ENCODE peak calls at places on chromosomes 16 and 17, in nine cellular contexts. B, Y, S, T, W, C, N, Z and I are unnamed samples.
A peak's percentile ranks its signal among the peaks of the same experiment; 100 is the strongest.

GRCh38 chr17:67810464-67810863 is 14.8 kb upstream of the BPTF start:
- DNase-seq in Z (no peak), Y (no peak), S (no peak), N (no peak), T (no peak), W (no peak), B (no peak), C (no peak), I (no peak)

GRCh38 chr17:2337811-2338657 is 733 bp downstream of the SGSM2 start:
- DNase-seq in S (peak; percentile 68), C (no peak), T (peak; percentile 58), B (peak; percentile 85), N (no peak), W (peak; percentile 40), Z (peak; percentile 63), Y (peak; percentile 71), I (peak; percentile 68)

GRCh38 chr17:69949931-69950330 is 125.1 kb upstream of the KCNJ16 start:
- DNase-seq in B (no peak), Y (no peak), Z (no peak), T (no peak), N (no peak), S (no peak), C (no peak), W (no peak), I (no peak)

GRCh38 chr16:50879873-50880695 is 138.2 kb downstream of the CYLD start:
- DNase-seq in S (no peak), N (no peak), Z (no peak), W (no peak), B (no peak), C (no peak), Y (no peak), T (no peak), I (peak; percentile 65)

GRCh38 chr16:14106961-14107360 is 35.8 kb downstream of the MRTFB start:
- DNase-seq in Y (no peak), B (no peak), Z (no peak), S (no peak), N (no peak), T (no peak), C (no peak), W (no peak), I (no peak)

GRCh38 chr17:83200231-83200699 is 120.9 kb downstream of the METRNL start:
- DNase-seq in S (peak; percentile 51), N (no peak), W (peak; percentile 33), C (no peak), B (no peak), Y (peak; percentile 74), T (peak; percentile 53), Z (no peak), I (no peak)

GRCh38 chr17:39769974-39770587 is 32.3 kb downstream of the GRB7 start:
- DNase-seq in W (peak; percentile 76), C (no peak), Z (no peak), S (peak; percentile 62), T (peak; percentile 80), Y (peak; percentile 70), N (no peak), B (no peak), I (no peak)

GRCh38 chr17:2892305-2892971 is 96.2 kb downstream of the RAP1GAP2 start:
- DNase-seq in W (no peak), Z (no peak), Y (no peak), S (no peak), B (peak; percentile 79), N (peak; percentile 88), C (no peak), T (no peak), I (no peak)

GRCh38 chr17:27644586-27644985 is 13.6 kb downstream of the LGALS9 start:
- DNase-seq in Y (no peak), T (no peak), C (no peak), N (no peak), B (no peak), Z (no peak), S (no peak), W (no peak), I (no peak)

GRCh38 chr17:16447676-16448075 is 32.3 kb downstream of the TRPV2 start:
- DNase-seq in B (no peak), S (no peak), W (no peak), Z (no peak), C (no peak), Y (no peak), N (no peak), T (no peak), I (peak; percentile 24)